ENCODE peak calls at places on chromosomes 11 and 22, in ten cellular contexts. V is AG09309; W is BJ; I is left ventricle myocardium inferior; H is Calu3; Z is CD4-positive, alpha-beta T cell; J is GM23338; G is tibial artery; Q is DND-41; A is MM.1S. N is an unnamed sample.
A peak's percentile ranks its signal among the peaks of the same experiment; 100 is the strongest.

GRCh38 chr11:79940976-79941735 is 500.3 kb upstream of the TENM4 start:
- DNase-seq in V (no peak), W (no peak), I (no peak), H (no peak), Z (no peak), J (no peak), G (no peak), Q (no peak), A (no peak), N (no peak)

GRCh38 chr22:50250555-50251471 is at the start of gene HDAC10:
- DNase-seq in V (no peak), W (no peak), I (peak; percentile 84), H (peak; percentile 81), Z (peak; percentile 66), J (peak; percentile 94), G (peak; percentile 67), Q (peak; percentile 90), A (peak; percentile 87), N (peak; percentile 96)

GRCh38 chr11:122723576-122723975 is 68.1 kb downstream of the UBASH3B start:
- DNase-seq in V (no peak), W (no peak), I (no peak), H (no peak), Z (no peak), J (no peak), G (no peak), Q (peak; percentile 78), A (no peak), N (no peak)

GRCh38 chr11:82577246-82577645 is 156.4 kb downstream of the FAM181B start:
- DNase-seq in V (no peak), W (no peak), I (no peak), H (no peak), Z (no peak), J (no peak), G (no peak), Q (no peak), A (no peak), N (no peak)

GRCh38 chr11:100774132-100774531 is 87.0 kb downstream of the ARHGAP42 start:
- DNase-seq in V (no peak), W (no peak), I (no peak), H (no peak), Z (no peak), J (no peak), G (no peak), Q (no peak), A (no peak), N (no peak)

GRCh38 chr11:113577356-113578163 is 102.4 kb upstream of the DRD2 start:
- DNase-seq in V (no peak), W (no peak), I (no peak), H (peak; percentile 40), Z (no peak), J (peak; percentile 41), G (no peak), Q (no peak), A (peak; percentile 8), N (no peak)

GRCh38 chr11:12642040-12642439 is 32.2 kb upstream of the TEAD1 start:
- DNase-seq in V (no peak), W (no peak), I (no peak), H (no peak), Z (no peak), J (no peak), G (no peak), Q (no peak), A (no peak), N (no peak)

GRCh38 chr11:126723665-126724045 is 276.9 kb downstream of the KIRREL3 start:
- DNase-seq in V (no peak), W (no peak), I (no peak), H (no peak), Z (no peak), J (no peak), G (no peak), Q (no peak), A (no peak), N (no peak)

GRCh38 chr11:31114437-31114836 is 255.1 kb downstream of the DCDC1 start:
- DNase-seq in V (no peak), W (no peak), I (no peak), H (no peak), Z (no peak), J (no peak), G (no peak), Q (no peak), A (no peak), N (no peak)

GRCh38 chr11:119752324-119752723 is 23.3 kb upstream of the NECTIN1 start:
- DNase-seq in V (no peak), W (no peak), I (no peak), H (no peak), Z (no peak), J (no peak), G (no peak), Q (no peak), A (no peak), N (no peak)

GRCh38 chr11:81869337-81870065 is 864.2 kb downstream of the FAM181B start:
- DNase-seq in V (no peak), W (no peak), I (no peak), H (no peak), Z (peak; percentile 88), J (no peak), G (no peak), Q (peak; percentile 84), A (peak; percentile 98), N (peak; percentile 52)

GRCh38 chr22:35480627-35481565 is 59.7 kb upstream of the RASD2 start:
- DNase-seq in V (no peak), W (no peak), I (no peak), H (peak; percentile 19), Z (no peak), J (no peak), G (no peak), Q (no peak), A (no peak), N (no peak)

GRCh38 chr11:115591380-115591779 is 87.2 kb upstream of the CADM1 start:
- DNase-seq in V (no peak), W (no peak), I (no peak), H (no peak), Z (no peak), J (no peak), G (no peak), Q (no peak), A (no peak), N (no peak)

GRCh38 chr11:37442576-37442975 is 844.5 kb upstream of the RAG2 start:
- DNase-seq in V (no peak), W (peak; percentile 4), I (no peak), H (no peak), Z (no peak), J (no peak), G (no peak), Q (no peak), A (no peak), N (no peak)

GRCh38 chr11:84612645-84613044 is 1014.5 kb downstream of the DLG2 start:
- DNase-seq in V (no peak), W (no peak), I (no peak), H (no peak), Z (no peak), J (no peak), G (no peak), Q (no peak), A (no peak), N (no peak)

GRCh38 chr11:66851251-66851620 is 5.6 kb upstream of the LRFN4 start:
- DNase-seq in V (no peak), W (no peak), I (no peak), H (no peak), Z (no peak), J (no peak), G (no peak), Q (no peak), A (no peak), N (no peak)

GRCh38 chr11:105696000-105696399 is 86.1 kb downstream of the GRIA4 start:
- DNase-seq in V (no peak), W (no peak), I (no peak), H (no peak), Z (no peak), J (no peak), G (no peak), Q (no peak), A (no peak), N (no peak)

GRCh38 chr11:47669856-47670255 is 27.5 kb upstream of the MTCH2 start:
- DNase-seq in V (no peak), W (no peak), I (no peak), H (no peak), Z (no peak), J (no peak), G (no peak), Q (no peak), A (no peak), N (no peak)

GRCh38 chr11:26992031-26992541 is 1.8 kb upstream of the FIBIN start:
- DNase-seq in V (peak; percentile 78), W (peak; percentile 77), I (no peak), H (no peak), Z (no peak), J (no peak), G (no peak), Q (no peak), A (no peak), N (no peak)

GRCh38 chr11:26994579-26995210 is 783 bp downstream of the FIBIN start:
- DNase-seq in V (no peak), W (no peak), I (no peak), H (peak; percentile 13), Z (no peak), J (peak; percentile 24), G (no peak), Q (no peak), A (no peak), N (no peak)

GRCh38 chr11:26996056-26996455 is 2.1 kb downstream of the FIBIN start:
- DNase-seq in V (no peak), W (no peak), I (no peak), H (no peak), Z (no peak), J (no peak), G (no peak), Q (no peak), A (no peak), N (no peak)

GRCh38 chr11:26993965-26994446 is at the start of gene FIBIN:
- DNase-seq in V (no peak), W (no peak), I (peak; percentile 22), H (no peak), Z (no peak), J (peak; percentile 57), G (peak; percentile 55), Q (no peak), A (no peak), N (no peak)
- TF ChIP-seq CTCF in V (no peak), W (peak; percentile 15), I (no peak), H (no peak), Z (no peak), J (no peak), G (no peak), Q (no peak), A (no peak), N (no peak)

GRCh38 chr11:91265946-91266345 is 958.7 kb upstream of the FAT3 start:
- DNase-seq in V (no peak), W (no peak), I (no peak), H (no peak), Z (no peak), J (no peak), G (no peak), Q (no peak), A (no peak), N (no peak)
- TF ChIP-seq CTCF in V (no peak), W (no peak), I (no peak), H (no peak), Z (no peak), J (no peak), G (no peak), Q (no peak), A (no peak), N (no peak)

GRCh38 chr11:134558916-134559616 is 147.0 kb upstream of the B3GAT1 start:
- DNase-seq in V (no peak), W (no peak), I (no peak), H (no peak), Z (no peak), J (no peak), G (no peak), Q (peak; percentile 29), A (no peak), N (no peak)
- TF ChIP-seq CTCF in V (no peak), W (no peak), I (no peak), H (no peak), Z (no peak), J (no peak), G (no peak), Q (peak; percentile 59), A (no peak), N (no peak)

GRCh38 chr11:832529-833113 is at the start of gene CD151:
- DNase-seq in V (no peak), W (no peak), I (peak; percentile 54), H (peak; percentile 59), Z (peak; percentile 26), J (peak; percentile 82), G (no peak), Q (no peak), A (peak; percentile 59), N (peak; percentile 94)
- TF ChIP-seq CTCF in V (no peak), W (no peak), I (no peak), H (no peak), Z (no peak), J (no peak), G (no peak), Q (no peak), A (no peak), N (no peak)